ENCODE peak calls at places on chromosomes 6 and 20, in four cellular contexts. Z is NCI-H1092 treated with DMSO at 0.1 percent for 48 hours, N is ELR, J is fibroblast of lung. K is an unnamed sample.
A peak's percentile ranks its signal among the peaks of the same experiment; 100 is the strongest.

GRCh38 chr6:116456927-116457326 is 4.2 kb upstream of the CALHM6 start:
- DNase-seq in N (no peak), J (no peak), Z (no peak), K (no peak)

GRCh38 chr6:109460161-109460830 is 4.7 kb upstream of the MICAL1 start:
- DNase-seq in N (no peak), J (peak; percentile 35), Z (no peak), K (no peak)

GRCh38 chr6:83216806-83217205 is 23.6 kb downstream of the RWDD2A start:
- DNase-seq in J (peak; percentile 36), Z (no peak), N (peak; percentile 27), K (no peak)

GRCh38 chr20:17499041-17499440 is 32.1 kb downstream of the BFSP1 start:
- DNase-seq in N (peak; percentile 44), Z (no peak), J (peak; percentile 28), K (peak; percentile 57)

GRCh38 chr6:151058021-151058733 is 181.6 kb upstream of the AKAP12 start:
- DNase-seq in J (peak; percentile 27), N (no peak), Z (no peak), K (no peak)

GRCh38 chr6:151240861-151241642 is 1.3 kb downstream of the AKAP12 start:
- DNase-seq in N (peak; percentile 75), Z (peak; percentile 74), J (peak; percentile 88), K (peak; percentile 34)

GRCh38 chr20:59813126-59813947 is 120.1 kb downstream of the SYCP2 start:
- DNase-seq in Z (no peak), J (no peak), N (no peak), K (no peak)

GRCh38 chr20:51159303-51159702 is 136.4 kb upstream of the KCNG1 start:
- DNase-seq in N (no peak), J (no peak), Z (no peak), K (no peak)

GRCh38 chr20:4017051-4017702 is 1.8 kb upstream of the RNF24 start:
- DNase-seq in N (no peak), Z (no peak), J (no peak), K (no peak)

GRCh38 chr20:13458860-13459451 is 179.8 kb downstream of the TASP1 start:
- DNase-seq in J (peak; percentile 30), N (peak; percentile 54), Z (no peak), K (peak; percentile 59)

GRCh38 chr6:117491916-117492315 is 9.4 kb downstream of the DCBLD1 start:
- DNase-seq in J (peak; percentile 62), Z (no peak), N (peak; percentile 92), K (peak; percentile 82)

GRCh38 chr6:127342296-127342945 is 988 bp downstream of the ECHDC1 start:
- DNase-seq in J (peak; percentile 74), Z (no peak), N (peak; percentile 51), K (peak; percentile 24)

GRCh38 chr20:36932476-36933426 is 18.8 kb downstream of the SAMHD1 start:
- DNase-seq in N (peak; percentile 34), J (peak; percentile 63), Z (no peak), K (peak; percentile 49)

GRCh38 chr6:13927203-13927602 is 2.5 kb downstream of the RNF182 start:
- DNase-seq in N (peak; percentile 32), Z (no peak), J (no peak), K (no peak)

K was measured in HCEC 1CT.